ENCODE peak calls at places on chromosomes 6 and 20, in five cellular contexts. One of them, this sample, is unnamed. For H3K4me1, the result is how much of the 10 kb centered on the place peaks cover.

GRCh38 chr6:75285156-75285639 is 606 bp upstream of the TMEM30A start:
- DNase-seq in A549: no peak
- DNase-seq in tibial artery: no peak
- DNase-seq in heart right ventricle: no peak
- DNase-seq in IMR-90: no peak
- DNase-seq in this sample: no peak

GRCh38 chr6:108068618-108069017 is 5.9 kb downstream of the OSTM1 start:
- DNase-seq in heart right ventricle: no peak
- DNase-seq in IMR-90: no peak
- DNase-seq in A549: no peak
- DNase-seq in tibial artery: no peak
- DNase-seq in this sample: no peak

GRCh38 chr6:141598487-141598886 is 534.2 kb upstream of the GJE1 start:
- DNase-seq in tibial artery: no peak
- DNase-seq in heart right ventricle: no peak
- DNase-seq in IMR-90: peak
- DNase-seq in A549: no peak
- DNase-seq in this sample: no peak

GRCh38 chr20:40689100-40689942 is at the start of gene MAFB:
- DNase-seq in A549: peak
- DNase-seq in tibial artery: peak
- DNase-seq in IMR-90: peak
- DNase-seq in heart right ventricle: peak
- DNase-seq in this sample: peak

GRCh38 chr6:131173680-131174079 is 38.4 kb downstream of the AKAP7 start:
- DNase-seq in A549: no peak
- DNase-seq in IMR-90: peak
- DNase-seq in heart right ventricle: no peak
- DNase-seq in tibial artery: no peak
- DNase-seq in this sample: no peak

GRCh38 chr6:34531580-34532201 is 24.4 kb downstream of the SPDEF start:
- DNase-seq in A549: no peak
- DNase-seq in tibial artery: peak
- DNase-seq in heart right ventricle: peak
- DNase-seq in IMR-90: peak
- DNase-seq in this sample: peak

GRCh38 chr6:136723780-136724179 is 68.5 kb downstream of the MAP3K5 start:
- DNase-seq in A549: no peak
- DNase-seq in tibial artery: no peak
- DNase-seq in IMR-90: no peak
- DNase-seq in heart right ventricle: no peak
- DNase-seq in this sample: no peak

GRCh38 chr20:62806383-62807050 is 1.9 kb downstream of the OGFR start:
- DNase-seq in tibial artery: no peak
- DNase-seq in IMR-90: no peak
- DNase-seq in heart right ventricle: no peak
- DNase-seq in A549: no peak
- DNase-seq in this sample: no peak

GRCh38 chr6:111207141-111207858 is 120.0 kb downstream of the SLC16A10 start:
- DNase-seq in tibial artery: no peak
- DNase-seq in A549: no peak
- DNase-seq in IMR-90: peak
- DNase-seq in heart right ventricle: no peak
- DNase-seq in this sample: no peak

GRCh38 chr6:24856954-24857670 is 58.4 kb upstream of the ARMH2 start:
- DNase-seq in IMR-90: no peak
- DNase-seq in heart right ventricle: no peak
- DNase-seq in tibial artery: no peak
- DNase-seq in A549: no peak
- DNase-seq in this sample: no peak

GRCh38 chr6:45931254-45931653 is 84.4 kb downstream of the CLIC5 start:
- DNase-seq in heart right ventricle: no peak
- DNase-seq in tibial artery: no peak
- DNase-seq in IMR-90: no peak
- DNase-seq in A549: no peak
- DNase-seq in this sample: no peak

GRCh38 chr6:159852877-159853276 is 37.9 kb upstream of the MAS1 start:
- DNase-seq in tibial artery: no peak
- DNase-seq in heart right ventricle: no peak
- DNase-seq in IMR-90: no peak
- DNase-seq in A549: no peak
- DNase-seq in this sample: no peak

GRCh38 chr6:37783025-37783825 is 36.3 kb upstream of the ZFAND3 start:
- DNase-seq in tibial artery: no peak
- DNase-seq in heart right ventricle: no peak
- DNase-seq in IMR-90: peak
- DNase-seq in A549: no peak
- DNase-seq in this sample: peak

GRCh38 chr6:106799008-106799952 is 169.9 kb downstream of the QRSL1 start:
- DNase-seq in heart right ventricle: no peak
- DNase-seq in IMR-90: peak
- DNase-seq in A549: peak
- DNase-seq in tibial artery: no peak
- DNase-seq in this sample: no peak

GRCh38 chr6:167683028-167683862 is 143.5 kb upstream of the AFDN start:
- DNase-seq in heart right ventricle: peak
- DNase-seq in A549: peak
- DNase-seq in tibial artery: no peak
- DNase-seq in IMR-90: peak
- DNase-seq in this sample: peak

GRCh38 chr20:3670511-3670910 is 7.3 kb upstream of the GFRA4 start:
- DNase-seq in IMR-90: peak
- DNase-seq in heart right ventricle: no peak
- DNase-seq in A549: no peak
- DNase-seq in tibial artery: no peak
- DNase-seq in this sample: no peak

GRCh38 chr20:52405417-52405816 is 213.8 kb upstream of the ZFP64 start:
- DNase-seq in tibial artery: no peak
- DNase-seq in IMR-90: no peak
- DNase-seq in heart right ventricle: no peak
- DNase-seq in A549: no peak
- DNase-seq in this sample: no peak

GRCh38 chr6:6645266-6645917 is 56.9 kb downstream of the LY86 start:
- DNase-seq in A549: no peak
- DNase-seq in IMR-90: no peak
- DNase-seq in heart right ventricle: no peak
- DNase-seq in tibial artery: no peak
- DNase-seq in this sample: no peak

GRCh38 chr6:143336446-143337152 is 113.9 kb downstream of the ADAT2 start:
- DNase-seq in tibial artery: no peak
- DNase-seq in A549: no peak
- DNase-seq in heart right ventricle: no peak
- DNase-seq in IMR-90: peak
- DNase-seq in this sample: no peak

GRCh38 chr20:35663813-35664543 is 722 bp downstream of the CPNE1 start:
- DNase-seq in A549: peak
- DNase-seq in IMR-90: peak
- DNase-seq in heart right ventricle: no peak
- DNase-seq in tibial artery: peak
- DNase-seq in this sample: no peak

GRCh38 chr6:80356545-80356944 is 250.1 kb downstream of the BCKDHB start:
- DNase-seq in A549: no peak
- DNase-seq in tibial artery: no peak
- DNase-seq in IMR-90: no peak
- DNase-seq in heart right ventricle: no peak
- DNase-seq in this sample: no peak

GRCh38 chr6:97322811-97323210 is 39.8 kb upstream of the MMS22L start:
- DNase-seq in tibial artery: no peak
- DNase-seq in heart right ventricle: no peak
- DNase-seq in A549: no peak
- DNase-seq in IMR-90: peak
- DNase-seq in this sample: no peak

GRCh38 chr20:3808141-3808479 is 12.0 kb downstream of the CDC25B start:
- DNase-seq in heart right ventricle: peak
- DNase-seq in A549: peak
- DNase-seq in tibial artery: peak
- DNase-seq in IMR-90: peak
- DNase-seq in this sample: peak

GRCh38 chr6:30770164-30770563 is 25.8 kb upstream of the IER3 start:
- DNase-seq in IMR-90: peak
- DNase-seq in tibial artery: no peak
- DNase-seq in heart right ventricle: no peak
- DNase-seq in A549: no peak
- DNase-seq in this sample: no peak

GRCh38 chr6:71419954-71420692 is 131.5 kb downstream of the OGFRL1 start:
- DNase-seq in A549: no peak
- DNase-seq in tibial artery: peak
- DNase-seq in IMR-90: peak
- DNase-seq in heart right ventricle: peak
- DNase-seq in this sample: peak

GRCh38 chr20:53837126-53837826 is 233.1 kb downstream of the BCAS1 start:
- DNase-seq in IMR-90: no peak
- DNase-seq in heart right ventricle: no peak
- DNase-seq in tibial artery: no peak
- DNase-seq in A549: no peak
- DNase-seq in this sample: no peak

GRCh38 chr6:147278891-147279290 is 74.7 kb downstream of the STXBP5 start:
- DNase-seq in A549: no peak
- DNase-seq in heart right ventricle: no peak
- DNase-seq in IMR-90: no peak
- DNase-seq in tibial artery: no peak
- DNase-seq in this sample: no peak

GRCh38 chr20:49489688-49490087 is 7.2 kb upstream of the KCNB1 start:
- DNase-seq in tibial artery: no peak
- DNase-seq in A549: no peak
- DNase-seq in IMR-90: no peak
- DNase-seq in heart right ventricle: no peak
- DNase-seq in this sample: no peak

GRCh38 chr20:24955045-24955444 is 6.0 kb downstream of the CST7 start:
- DNase-seq in tibial artery: no peak
- DNase-seq in A549: no peak
- DNase-seq in IMR-90: no peak
- DNase-seq in heart right ventricle: no peak
- DNase-seq in this sample: no peak

GRCh38 chr20:24957326-24957996 is 8.4 kb downstream of the CST7 start:
- DNase-seq in A549: no peak
- DNase-seq in tibial artery: peak
- DNase-seq in IMR-90: no peak
- DNase-seq in heart right ventricle: no peak
- DNase-seq in this sample: no peak

GRCh38 chr20:24954151-24954550 is 5.1 kb downstream of the CST7 start:
- DNase-seq in IMR-90: no peak
- DNase-seq in tibial artery: no peak
- DNase-seq in A549: no peak
- DNase-seq in heart right ventricle: no peak
- DNase-seq in this sample: no peak

GRCh38 chr20:24953621-24954133 is 4.6 kb downstream of the CST7 start:
- DNase-seq in heart right ventricle: no peak
- DNase-seq in tibial artery: no peak
- DNase-seq in IMR-90: no peak
- DNase-seq in A549: no peak
- DNase-seq in this sample: no peak

GRCh38 chr20:24956001-24956761 is 7.1 kb downstream of the CST7 start:
- DNase-seq in tibial artery: no peak
- DNase-seq in IMR-90: no peak
- DNase-seq in heart right ventricle: no peak
- DNase-seq in A549: no peak
- DNase-seq in this sample: no peak
- H3K4me1 ChIP-seq in tibial artery: under half
- H3K4me1 ChIP-seq in IMR-90: under half
- H3K4me1 ChIP-seq in heart right ventricle: under half
- H3K4me1 ChIP-seq in A549: under half
- H3K4me1 ChIP-seq in this sample: under half

DNA sequence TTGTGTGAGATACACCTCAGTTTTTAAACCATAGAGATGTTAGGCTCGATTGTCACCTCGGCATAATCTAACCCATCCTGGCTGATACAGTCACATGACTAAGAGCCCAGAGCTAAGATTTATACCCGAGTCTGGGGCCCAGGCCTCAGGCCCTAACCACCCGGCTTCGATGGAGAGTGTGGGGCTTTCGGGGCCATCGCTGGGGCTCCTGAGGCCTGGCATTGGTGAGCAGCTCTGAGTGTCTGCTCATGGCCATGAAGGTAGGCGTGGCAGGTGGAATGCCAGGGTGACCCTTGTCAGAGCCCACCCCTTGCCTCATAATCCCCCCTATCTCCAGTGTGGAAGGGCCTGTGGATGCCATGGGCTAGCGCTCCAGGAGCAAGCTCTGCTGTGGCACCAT is 164.3 kb downstream of the BMP7 start:
- DNase-seq in heart right ventricle: no peak
- DNase-seq in IMR-90: no peak
- DNase-seq in tibial artery: no peak
- DNase-seq in A549: no peak
- DNase-seq in this sample: no peak
- H3K27ac ChIP-seq in heart right ventricle: no peak
- H3K27ac ChIP-seq in IMR-90: no peak
- H3K27ac ChIP-seq in tibial artery: no peak
- H3K27ac ChIP-seq in A549: no peak
- H3K27ac ChIP-seq in this sample: no peak

GRCh38 chr6:104995989-104996617 is 39.2 kb downstream of the LIN28B start:
- DNase-seq in heart right ventricle: no peak
- DNase-seq in tibial artery: no peak
- DNase-seq in A549: no peak
- DNase-seq in IMR-90: peak
- DNase-seq in this sample: no peak
- TF ChIP-seq CTCF in heart right ventricle: peak
- TF ChIP-seq CTCF in tibial artery: no peak
- TF ChIP-seq CTCF in A549: peak
- TF ChIP-seq CTCF in IMR-90: peak
- TF ChIP-seq CTCF in this sample: peak

DNA sequence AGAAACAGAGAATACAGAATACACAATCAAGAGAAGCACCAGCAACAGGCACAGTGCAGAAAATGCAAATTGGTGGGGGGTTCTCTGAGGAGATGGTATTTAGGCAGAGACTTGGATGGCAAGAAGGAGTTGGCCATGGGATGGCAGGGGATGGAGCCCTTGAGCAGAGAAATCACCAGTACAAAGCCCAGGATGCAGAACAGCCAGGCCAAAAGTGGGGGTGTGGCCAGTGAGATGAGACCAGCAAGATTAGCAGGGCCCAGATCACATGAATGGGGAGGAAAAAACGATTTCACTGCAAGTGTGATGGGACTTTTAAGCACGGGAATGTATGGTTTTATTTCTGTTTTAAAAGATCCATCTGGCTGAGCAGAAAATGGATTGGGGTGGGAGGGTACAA is 63.4 kb downstream of the TRAM2 start:
- DNase-seq in tibial artery: no peak
- DNase-seq in heart right ventricle: no peak
- DNase-seq in IMR-90: no peak
- DNase-seq in A549: no peak
- DNase-seq in this sample: no peak
- H3K4me1 ChIP-seq in tibial artery: half or more
- H3K4me1 ChIP-seq in heart right ventricle: half or more
- H3K4me1 ChIP-seq in IMR-90: half or more
- H3K4me1 ChIP-seq in A549: half or more
- H3K4me1 ChIP-seq in this sample: half or more

DNA sequence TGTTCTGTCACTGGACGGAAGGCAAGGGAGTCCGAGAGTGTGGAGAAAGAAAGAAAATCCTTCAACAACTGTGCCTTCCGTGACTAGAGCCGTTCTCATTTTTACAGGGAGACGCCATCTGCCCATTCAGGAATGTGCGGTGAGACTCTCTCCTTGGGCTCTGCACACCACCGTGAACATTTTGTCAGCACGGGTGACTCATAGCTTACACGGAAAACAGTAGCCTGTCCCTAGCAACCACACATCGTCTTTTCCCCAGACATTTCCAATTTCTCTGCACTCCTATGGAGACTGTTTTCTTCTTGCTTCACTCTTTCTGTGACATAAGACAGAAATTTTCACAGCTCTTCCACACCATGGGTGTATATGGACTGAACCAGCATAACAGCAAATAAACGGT is 55.1 kb downstream of the TBXT start:
- DNase-seq in heart right ventricle: no peak
- DNase-seq in IMR-90: peak
- DNase-seq in tibial artery: no peak
- DNase-seq in A549: peak
- DNase-seq in this sample: no peak
- H3K27ac ChIP-seq in heart right ventricle: no peak
- H3K27ac ChIP-seq in IMR-90: no peak
- H3K27ac ChIP-seq in tibial artery: no peak
- H3K27ac ChIP-seq in A549: peak
- H3K27ac ChIP-seq in this sample: no peak